ENCODE peak calls at places on chromosomes 1 and 21, in nine cellular contexts. M, R, Z, L, H, E, A, U and B are unnamed samples.

GRCh38 chr1:77036560-77036959 is 169.3 kb downstream of the ST6GALNAC5 start:
- DNase-seq in R (no peak), Z (peak), E (peak), A (peak), H (no peak), M (peak), U (no peak), L (peak), B (peak)

GRCh38 chr1:51969038-51969705 is 21.3 kb downstream of the RAB3B start:
- DNase-seq in M (no peak), R (no peak), Z (peak), E (no peak), H (no peak), A (no peak), L (peak), U (no peak), B (peak)

GRCh38 chr1:24912359-24913273 is 17.5 kb downstream of the RUNX3 start:
- DNase-seq in Z (no peak), L (no peak), A (no peak), E (no peak), U (no peak), M (no peak), H (no peak), R (no peak), B (no peak)

GRCh38 chr1:48784301-48784700 is 7.6 kb upstream of the BEND5 start:
- DNase-seq in H (no peak), M (no peak), Z (no peak), R (no peak), A (no peak), E (no peak), L (no peak), U (no peak), B (no peak)

GRCh38 chr21:42460391-42461184 is 35.4 kb downstream of the RSPH1 start:
- DNase-seq in U (peak), Z (no peak), E (peak), L (no peak), M (no peak), H (no peak), R (no peak), A (no peak), B (no peak)

GRCh38 chr1:203860396-203860951 is 925 bp upstream of the SNRPE start:
- DNase-seq in M (no peak), R (no peak), Z (peak), H (no peak), U (peak), L (peak), A (peak), E (no peak), B (peak)

GRCh38 chr21:32412998-32413504 is 545 bp downstream of the EVA1C start:
- DNase-seq in L (no peak), E (no peak), R (peak), H (peak), Z (no peak), A (peak), U (no peak), M (no peak), B (no peak)

GRCh38 chr1:115123116-115123515 is 33.8 kb upstream of the TSPAN2 start:
- DNase-seq in A (no peak), U (no peak), M (no peak), E (no peak), H (no peak), Z (peak), L (no peak), R (no peak), B (no peak)

GRCh38 chr1:39960461-39960958 is 5.6 kb downstream of the MFSD2A start:
- DNase-seq in U (peak), A (no peak), R (no peak), H (peak), M (peak), Z (no peak), L (no peak), E (peak), B (no peak)

GRCh38 chr1:110011527-110012041 is 22.8 kb upstream of the STRIP1 start:
- DNase-seq in U (peak), L (peak), E (peak), Z (peak), M (peak), H (no peak), A (peak), R (no peak), B (peak)

GRCh38 chr1:178038372-178038771 is 55.5 kb upstream of the RASAL2 start:
- DNase-seq in E (no peak), L (no peak), Z (no peak), U (no peak), M (no peak), H (no peak), R (no peak), A (no peak), B (no peak)

GRCh38 chr1:178036090-178036489 is 57.8 kb upstream of the RASAL2 start:
- DNase-seq in H (no peak), Z (no peak), A (no peak), L (no peak), M (no peak), E (no peak), U (no peak), R (no peak), B (no peak)

GRCh38 chr1:178034676-178035075 is 59.2 kb upstream of the RASAL2 start:
- DNase-seq in H (no peak), A (no peak), M (no peak), L (no peak), E (no peak), Z (no peak), R (no peak), U (no peak), B (no peak)

GRCh38 chr1:178039826-178040380 is 54.0 kb upstream of the RASAL2 start:
- DNase-seq in L (no peak), A (no peak), R (no peak), U (no peak), H (no peak), M (no peak), E (no peak), Z (no peak), B (no peak)

GRCh38 chr1:178037510-178038253 is 56.2 kb upstream of the RASAL2 start:
- DNase-seq in Z (peak), L (peak), A (peak), H (peak), M (peak), E (no peak), R (peak), U (peak), B (no peak)
- H3K4me3 ChIP-seq in Z (peak), L (peak), A (peak), H (peak), M (peak), E (no peak), R (peak), U (peak), B (peak)

GRCh38 chr1:111948209-111949131 is 41.0 kb downstream of the KCND3 start:
- DNase-seq in U (no peak), H (peak), E (no peak), Z (peak), L (peak), R (peak), A (no peak), M (peak), B (no peak)
- TF ChIP-seq CTCF in U (no peak), H (no peak), E (no peak), Z (no peak), L (no peak), R (no peak), A (no peak), M (no peak), B (no peak)

DNA sequence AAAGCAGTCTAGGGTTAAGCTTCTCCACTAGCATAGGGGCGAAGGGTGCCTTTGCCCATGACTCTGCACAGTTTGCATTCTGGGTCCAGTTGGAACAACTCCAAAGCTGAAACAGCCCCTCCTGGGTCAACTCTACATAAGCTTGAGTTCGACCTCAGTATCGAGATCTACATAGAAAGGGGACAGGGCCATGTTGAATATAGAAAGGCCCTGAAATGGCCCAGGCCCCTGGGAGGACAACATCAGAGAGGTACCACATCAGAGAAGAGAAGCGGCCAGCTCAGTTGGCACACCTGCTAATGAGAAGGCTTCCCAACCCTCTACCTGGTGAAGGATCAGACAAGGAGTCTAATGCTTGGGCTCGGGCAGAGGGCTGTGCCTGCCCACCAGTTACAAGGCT is 1.6 kb downstream of the DENND2D start:
- DNase-seq in Z (no peak), E (peak), A (no peak), L (no peak), R (no peak), M (no peak), U (no peak), H (no peak), B (no peak)
- H3K4me3 ChIP-seq in Z (no peak), E (peak), A (no peak), L (no peak), R (no peak), M (no peak), U (no peak), H (peak), B (no peak)

GRCh38 chr1:116125761-116126160 is 14.6 kb downstream of the MAB21L3 start:
- DNase-seq in U (peak), M (no peak), R (no peak), Z (no peak), L (no peak), E (no peak), A (no peak), H (no peak), B (no peak)
- TF ChIP-seq CTCF in U (no peak), M (no peak), R (no peak), Z (no peak), L (no peak), E (no peak), A (no peak), H (no peak), B (no peak)

GRCh38 chr1:183604811-183605210 is 14.6 kb upstream of the NCF2 start:
- DNase-seq in R (no peak), A (no peak), L (no peak), E (peak), H (no peak), Z (no peak), U (no peak), M (no peak), B (no peak)

GRCh38 chr1:183607322-183607980 is 17.2 kb upstream of the NCF2 start:
- DNase-seq in U (no peak), A (no peak), M (no peak), H (no peak), R (no peak), E (peak), Z (no peak), L (no peak), B (no peak)

GRCh38 chr1:183602510-183602909 is 12.3 kb upstream of the NCF2 start:
- DNase-seq in A (no peak), Z (no peak), E (peak), R (no peak), U (no peak), H (no peak), M (no peak), L (no peak), B (no peak)

GRCh38 chr1:183605904-183606303 is 15.6 kb upstream of the NCF2 start:
- DNase-seq in U (no peak), L (no peak), A (no peak), R (no peak), H (no peak), M (no peak), E (no peak), Z (no peak), B (no peak)

GRCh38 chr1:183604048-183604808 is 14.0 kb upstream of the NCF2 start:
- DNase-seq in R (no peak), M (peak), E (peak), U (no peak), L (peak), Z (peak), A (no peak), H (no peak), B (peak)
- H3K4me3 ChIP-seq in R (no peak), M (peak), E (peak), U (no peak), L (no peak), Z (no peak), A (no peak), H (no peak), B (no peak)

GRCh38 chr1:176241385-176242015 is 34.4 kb upstream of the COP1 start:
- DNase-seq in A (peak), M (peak), R (no peak), Z (peak), H (no peak), E (no peak), L (peak), U (no peak), B (no peak)

DNA sequence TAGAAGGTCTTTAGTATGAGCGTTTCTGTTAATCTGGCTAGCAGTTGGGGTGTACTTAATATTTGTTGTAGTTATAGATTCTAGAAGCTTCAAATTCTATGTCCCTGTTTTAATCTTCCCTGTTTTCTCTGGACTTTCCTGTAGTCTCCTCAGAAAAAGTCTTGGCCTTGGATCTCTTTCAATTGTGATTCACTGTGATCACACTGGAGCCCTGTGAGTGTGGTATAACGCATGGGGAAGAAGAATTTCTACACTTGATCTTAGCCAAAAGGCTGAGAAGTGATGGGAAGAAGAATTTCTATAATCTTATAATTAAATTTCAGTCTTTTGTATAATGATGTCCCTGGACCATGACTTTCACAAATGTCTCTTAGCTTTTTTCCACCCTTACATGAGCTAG is 36.7 kb upstream of the COP1 start:
- DNase-seq in R (no peak), E (no peak), L (peak), H (no peak), M (no peak), Z (no peak), A (no peak), U (no peak), B (no peak)
- TF ChIP-seq CTCF in R (no peak), E (no peak), L (no peak), H (no peak), M (no peak), Z (no peak), A (no peak), U (no peak), B (no peak)

DNA sequence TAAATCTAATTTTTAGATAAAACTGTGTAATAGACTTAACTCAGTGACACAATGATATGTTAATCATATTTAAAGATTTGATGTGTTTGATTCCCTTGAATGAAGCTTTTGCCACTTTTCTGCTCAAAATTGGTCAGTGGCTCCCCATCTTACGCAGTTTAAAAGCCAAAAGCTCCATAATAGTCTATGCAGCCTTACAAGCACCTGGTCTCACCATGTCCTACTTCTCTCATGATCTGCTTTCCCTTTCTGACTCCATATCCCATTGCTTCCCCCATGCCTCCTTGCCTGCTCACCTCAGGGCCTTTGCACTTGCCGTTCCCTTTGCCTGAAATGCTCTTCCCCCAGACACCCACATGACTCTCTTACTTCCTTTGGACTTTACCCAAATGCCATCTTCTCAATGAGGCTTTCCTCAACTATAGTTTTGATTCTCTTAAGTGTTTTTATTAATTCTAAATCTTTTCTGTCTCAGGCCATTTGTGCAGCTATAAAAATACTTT is 1.9 kb downstream of the ZBTB8A start:
- DNase-seq in E (no peak), M (no peak), L (no peak), U (no peak), Z (no peak), R (no peak), A (no peak), H (no peak), B (no peak)
- H3K4me3 ChIP-seq in E (no peak), M (no peak), L (no peak), U (no peak), Z (no peak), R (no peak), A (no peak), H (no peak), B (no peak)

GRCh38 chr1:18556364-18556763 is 74.3 kb upstream of the PAX7 start:
- DNase-seq in R (no peak), L (peak), A (no peak), Z (peak), U (no peak), M (no peak), H (no peak), E (peak), B (no peak)
- TF ChIP-seq CTCF in R (peak), L (peak), A (peak), Z (peak), U (peak), M (peak), H (peak), E (peak), B (peak)